ENCODE peak calls at places on chromosomes 1 and 21, in eight cellular contexts. V is lower lobe of right lung; I is CD8-positive, alpha-beta memory T cell; S is kidney epithelial cell; E is IMR-90; B is fibroblast of mammary gland; M is OCI-LY7; N is astrocyte of the spinal cord. X is an unnamed sample.

GRCh38 chr21:32920474-32920873 is 105.3 kb upstream of the OLIG2 start:
- DNase-seq in B (no peak), V (no peak), M (no peak), I (no peak), E (no peak), N (no peak), S (no peak), X (no peak)

GRCh38 chr21:17003221-17003620 is 509.6 kb upstream of the CXADR start:
- DNase-seq in N (peak), V (no peak), M (no peak), I (no peak), E (peak), S (peak), B (peak), X (peak)

GRCh38 chr1:156876281-156876680 is 15.6 kb downstream of the NTRK1 start:
- DNase-seq in I (no peak), B (no peak), E (no peak), M (no peak), V (no peak), N (no peak), S (no peak), X (no peak)

GRCh38 chr1:235954306-235955283 is 87.9 kb upstream of the LYST start:
- DNase-seq in M (peak), S (no peak), I (peak), E (peak), B (no peak), V (peak), N (no peak), X (peak)

GRCh38 chr1:50651476-50652263 is 228.4 kb upstream of the DMRTA2 start:
- DNase-seq in B (no peak), V (no peak), I (no peak), N (no peak), E (no peak), M (no peak), S (no peak), X (no peak)

GRCh38 chr1:235468009-235468408 is 36.2 kb downstream of the B3GALNT2 start:
- DNase-seq in B (peak), V (no peak), E (peak), M (no peak), I (no peak), S (no peak), N (peak), X (no peak)

GRCh38 chr1:41314781-41315481 is 46.3 kb upstream of the FOXO6 start:
- DNase-seq in E (peak), N (no peak), S (no peak), I (no peak), M (no peak), B (peak), V (no peak), X (no peak)

GRCh38 chr1:199307865-199308264 is 669.0 kb downstream of the PTPRC start:
- DNase-seq in S (no peak), B (no peak), E (no peak), V (no peak), M (no peak), I (no peak), N (no peak), X (no peak)

GRCh38 chr1:182616130-182617074 is 12.2 kb upstream of the RGS16 start:
- DNase-seq in E (peak), M (peak), S (no peak), B (peak), I (peak), N (peak), V (peak), X (peak)

GRCh38 chr1:67290236-67290635 is 17.4 kb upstream of the IL12RB2 start:
- DNase-seq in V (no peak), B (no peak), N (no peak), M (no peak), I (no peak), S (no peak), E (no peak), X (no peak)

GRCh38 chr1:86616871-86617270 is 70.0 kb downstream of the CLCA4 start:
- DNase-seq in B (no peak), S (no peak), M (peak), N (no peak), E (no peak), V (no peak), I (no peak), X (no peak)

GRCh38 chr1:85125891-85126290 is 74.9 kb downstream of the SYDE2 start:
- DNase-seq in B (no peak), E (no peak), I (no peak), N (no peak), V (no peak), M (no peak), S (no peak), X (no peak)

GRCh38 chr1:19812875-19813650 is 2.0 kb downstream of the RNF186 start:
- DNase-seq in S (no peak), M (no peak), B (no peak), I (no peak), E (no peak), V (no peak), N (no peak), X (no peak)

GRCh38 chr1:201990427-201990826 is 8.0 kb downstream of the RNPEP start:
- DNase-seq in N (no peak), S (no peak), E (no peak), I (no peak), V (no peak), M (no peak), B (no peak), X (no peak)

GRCh38 chr1:240854367-240854766 is 242.4 kb upstream of the GREM2 start:
- DNase-seq in E (peak), I (no peak), S (no peak), N (peak), B (peak), V (no peak), M (no peak), X (peak)

GRCh38 chr1:163071381-163072255 is 2.5 kb downstream of the RGS4 start:
- DNase-seq in S (peak), I (peak), M (peak), V (no peak), B (peak), N (peak), E (peak), X (peak)

GRCh38 chr1:36083635-36084501 is at the start of gene TEKT2:
- DNase-seq in E (no peak), M (no peak), N (peak), I (peak), B (peak), S (no peak), V (no peak), X (no peak)

GRCh38 chr1:219041141-219041540 is 132.5 kb upstream of the LYPLAL1 start:
- DNase-seq in B (peak), V (no peak), E (peak), N (peak), M (no peak), I (no peak), S (peak), X (peak)

GRCh38 chr1:111406325-111406768 is 21.2 kb downstream of the OVGP1 start:
- DNase-seq in I (peak), E (peak), S (no peak), M (peak), B (peak), N (no peak), V (no peak), X (peak)

GRCh38 chr1:204029016-204029415 is 43.9 kb upstream of the SOX13 start:
- DNase-seq in S (no peak), B (no peak), M (no peak), I (no peak), E (no peak), V (no peak), N (no peak), X (no peak)

GRCh38 chr1:2210084-2210653 is 15.6 kb upstream of the FAAP20 start:
- DNase-seq in M (no peak), N (no peak), S (no peak), E (no peak), V (no peak), I (no peak), B (no peak), X (no peak)

GRCh38 chr21:44436958-44437357 is 18.4 kb upstream of the LRRC3 start:
- DNase-seq in V (peak), E (no peak), N (no peak), M (no peak), I (no peak), B (no peak), S (no peak), X (no peak)

GRCh38 chr1:54390655-54391054 is 15.5 kb downstream of the SSBP3 start:
- DNase-seq in M (no peak), N (no peak), B (peak), I (no peak), V (no peak), E (no peak), S (no peak), X (no peak)

GRCh38 chr1:151157067-151157531 is 650 bp downstream of the TNFAIP8L2 start:
- DNase-seq in B (no peak), N (no peak), V (no peak), E (no peak), I (peak), M (peak), S (no peak), X (no peak)

GRCh38 chr1:14704846-14705245 is 106.4 kb downstream of the KAZN start:
- DNase-seq in S (no peak), B (no peak), N (no peak), M (no peak), I (no peak), V (no peak), E (no peak), X (no peak)

GRCh38 chr1:5843521-5844096 is 148.6 kb downstream of the NPHP4 start:
- DNase-seq in I (no peak), E (no peak), N (no peak), S (no peak), V (no peak), B (no peak), M (no peak), X (no peak)

GRCh38 chr1:180953791-180954721 is 41.4 kb downstream of the KIAA1614 start:
- DNase-seq in N (peak), V (peak), M (peak), E (peak), S (no peak), B (peak), I (peak), X (peak)

GRCh38 chr1:12038356-12039140 is 19.2 kb downstream of the MIIP start:
- DNase-seq in M (no peak), N (no peak), I (no peak), E (no peak), B (no peak), S (no peak), V (no peak), X (no peak)

GRCh38 chr1:70360321-70360720 is 5.8 kb upstream of the ANKRD13C start:
- DNase-seq in E (no peak), N (no peak), I (no peak), S (no peak), B (no peak), V (no peak), M (no peak), X (no peak)

GRCh38 chr1:236951672-236952071 is 52.6 kb downstream of the MT1HL1 start:
- DNase-seq in B (no peak), N (no peak), E (no peak), I (no peak), S (no peak), V (no peak), M (no peak), X (no peak)

GRCh38 chr1:9410737-9411297 is 118.1 kb downstream of the SPSB1 start:
- DNase-seq in V (no peak), B (peak), N (peak), I (no peak), E (peak), S (no peak), M (peak), X (peak)

GRCh38 chr1:14255711-14256110 is 342.8 kb upstream of the KAZN start:
- DNase-seq in S (no peak), B (peak), N (peak), E (no peak), M (no peak), I (no peak), V (no peak), X (peak)

GRCh38 chr1:112633628-112634027 is 14.0 kb downstream of the CAPZA1 start:
- DNase-seq in N (no peak), M (no peak), S (no peak), I (no peak), V (no peak), B (no peak), E (no peak), X (no peak)

GRCh38 chr1:165639821-165640623 is 9.0 kb downstream of the MGST3 start:
- DNase-seq in N (no peak), S (no peak), M (no peak), I (no peak), B (peak), E (peak), V (no peak), X (peak)

GRCh38 chr1:20476260-20477038 is 9.6 kb downstream of the CAMK2N1 start:
- DNase-seq in S (no peak), E (no peak), B (no peak), V (no peak), I (no peak), M (no peak), N (no peak), X (no peak)

GRCh38 chr21:33522950-33523349 is 19.0 kb downstream of the GART start:
- DNase-seq in E (no peak), I (no peak), N (no peak), B (no peak), M (no peak), V (no peak), S (no peak), X (no peak)

GRCh38 chr1:232127190-232127589 is 500.6 kb downstream of the DISC1 start:
- DNase-seq in S (peak), E (peak), V (no peak), I (no peak), M (no peak), N (peak), B (peak), X (peak)

DNA sequence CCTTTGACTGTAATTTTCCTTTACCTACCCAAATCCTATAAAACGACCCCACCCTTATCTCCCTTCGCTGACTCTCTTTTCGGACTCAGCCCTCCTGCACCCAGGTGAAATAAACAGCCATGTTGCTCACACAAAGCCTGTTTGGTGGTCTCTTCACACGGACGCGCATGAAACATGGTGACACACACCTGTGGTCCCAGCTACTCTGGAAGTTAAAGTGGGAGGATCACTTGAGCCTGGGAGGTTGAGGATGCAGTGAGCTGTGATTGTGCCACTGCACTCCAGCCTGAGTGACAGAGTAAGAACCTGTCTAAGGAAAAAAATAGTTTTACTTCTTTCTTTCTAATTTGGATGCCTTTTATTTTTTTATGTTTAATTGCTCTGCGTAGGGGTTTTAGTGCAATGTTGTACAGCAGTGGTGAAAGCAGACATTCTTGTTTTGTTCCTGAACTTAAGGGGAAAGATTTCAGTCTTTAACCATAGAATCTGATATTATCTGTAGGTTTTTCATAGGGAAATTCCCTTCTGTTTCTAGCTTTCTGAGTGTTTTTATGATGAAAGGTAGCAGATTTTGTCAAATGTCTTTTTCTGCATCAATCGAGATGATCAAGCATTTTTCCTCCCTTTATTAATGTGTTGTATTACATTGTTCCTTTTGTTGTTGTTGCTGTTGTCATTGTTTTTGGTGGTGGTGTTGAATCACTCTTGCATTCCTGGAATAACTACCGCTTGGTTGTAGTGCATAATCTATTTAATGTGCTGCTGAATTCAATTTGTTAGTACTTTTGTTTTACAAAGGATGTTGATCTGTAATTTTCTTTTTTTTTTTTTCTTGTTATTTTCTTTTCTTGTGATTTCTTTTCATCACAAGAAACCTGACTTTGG is 497.4 kb downstream of the DISC1 start:
- DNase-seq in B (peak), N (no peak), V (no peak), M (no peak), S (no peak), E (no peak), I (no peak), X (peak)
- H3K4me3 ChIP-seq in B (no peak), N (no peak), V (no peak), M (no peak), S (no peak), E (no peak), I (no peak), X (no peak)

DNA sequence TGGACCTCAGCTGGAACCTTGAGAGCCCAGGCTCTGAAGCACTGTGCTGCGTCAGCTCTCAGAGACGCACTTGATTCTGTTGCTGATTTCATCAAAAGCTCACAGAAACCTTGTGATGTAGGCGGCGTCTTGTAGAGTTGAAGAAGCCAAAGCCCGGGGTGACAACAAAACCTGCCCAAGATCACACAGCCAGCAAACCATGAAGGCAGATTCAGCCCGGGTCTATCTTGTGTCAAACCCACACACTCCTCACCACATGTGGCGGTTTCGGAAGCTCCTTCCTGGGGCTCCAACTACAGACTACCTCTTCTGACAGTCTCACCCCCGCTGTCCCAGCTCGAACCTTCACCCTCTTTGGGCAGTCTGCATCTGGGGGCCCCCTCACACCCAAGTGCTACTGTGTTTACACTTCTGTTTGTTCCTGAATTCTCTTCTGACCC is 50.4 kb downstream of the TENT5C start:
- DNase-seq in I (peak), B (no peak), M (peak), E (no peak), V (no peak), S (no peak), N (no peak), X (no peak)
- H3K4me3 ChIP-seq in I (peak), B (no peak), M (peak), E (no peak), V (no peak), S (no peak), N (no peak), X (no peak)

GRCh38 chr1:3744646-3745045 is 7.6 kb upstream of the CCDC27 start:
- DNase-seq in N (no peak), M (no peak), B (no peak), V (peak), S (no peak), I (no peak), E (no peak), X (no peak)
- H3K4me3 ChIP-seq in N (no peak), M (no peak), B (no peak), V (no peak), S (no peak), I (no peak), E (no peak), X (no peak)

DNA sequence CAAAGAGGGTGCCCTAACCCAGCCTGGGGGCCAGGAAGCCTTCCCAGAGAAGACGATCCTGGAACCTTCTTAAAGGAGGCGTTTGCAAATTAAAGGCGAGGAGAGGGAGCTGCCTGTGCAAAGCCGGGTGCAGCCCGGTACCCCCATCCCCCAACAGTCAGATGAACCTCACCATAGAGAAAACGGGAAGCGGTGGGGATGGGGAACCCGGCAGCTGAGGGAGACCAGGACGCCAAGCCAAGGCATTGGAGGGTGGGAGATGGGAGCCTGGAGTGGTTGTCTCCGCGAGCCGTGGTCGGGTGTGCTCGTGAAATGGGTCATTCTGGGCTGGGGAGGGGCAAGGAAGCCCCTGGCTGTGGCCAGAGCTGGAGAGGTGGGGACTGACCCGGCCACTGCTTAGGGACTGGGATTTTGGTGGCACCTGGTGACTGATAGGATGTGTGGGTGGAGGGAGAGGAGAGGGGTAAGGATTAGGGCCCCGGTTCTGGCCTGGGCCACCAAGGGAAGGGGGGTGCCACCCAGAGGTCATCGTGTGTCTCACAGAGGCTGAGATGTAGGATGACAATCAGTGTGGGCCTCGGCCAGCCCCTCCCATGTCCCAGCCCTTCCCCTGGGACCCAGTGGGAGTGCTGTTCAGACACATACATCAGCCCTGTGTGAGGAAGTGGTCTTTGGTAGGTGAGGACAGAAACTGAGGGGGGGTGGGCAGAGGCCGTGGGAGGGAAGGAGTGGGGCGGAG is 662 bp upstream of the PADI2 start:
- DNase-seq in N (no peak), S (no peak), I (no peak), B (no peak), M (peak), V (peak), E (no peak), X (no peak)
- H3K4me3 ChIP-seq in N (peak), S (no peak), I (no peak), B (no peak), M (peak), V (peak), E (no peak), X (peak)

GRCh38 chr1:205569411-205570172 is 62.2 kb downstream of the ELK4 start:
- DNase-seq in I (no peak), B (no peak), V (no peak), E (no peak), M (no peak), S (no peak), N (no peak), X (no peak)

GRCh38 chr1:205570796-205571537 is 60.8 kb downstream of the ELK4 start:
- DNase-seq in N (no peak), S (no peak), M (no peak), B (peak), E (no peak), I (no peak), V (no peak), X (no peak)

GRCh38 chr1:205568469-205569361 is 63.1 kb downstream of the ELK4 start:
- DNase-seq in M (no peak), S (no peak), E (no peak), I (no peak), V (no peak), B (no peak), N (no peak), X (no peak)

GRCh38 chr1:205571747-205572146 is 60.1 kb downstream of the ELK4 start:
- DNase-seq in M (no peak), I (no peak), S (no peak), E (no peak), V (no peak), B (no peak), N (no peak), X (no peak)

GRCh38 chr1:205570173-205570501 is 61.7 kb downstream of the ELK4 start:
- DNase-seq in S (no peak), M (no peak), E (no peak), V (no peak), N (no peak), I (no peak), B (no peak), X (no peak)
- H3K4me3 ChIP-seq in S (no peak), M (no peak), E (no peak), V (peak), N (no peak), I (no peak), B (no peak), X (no peak)

DNA sequence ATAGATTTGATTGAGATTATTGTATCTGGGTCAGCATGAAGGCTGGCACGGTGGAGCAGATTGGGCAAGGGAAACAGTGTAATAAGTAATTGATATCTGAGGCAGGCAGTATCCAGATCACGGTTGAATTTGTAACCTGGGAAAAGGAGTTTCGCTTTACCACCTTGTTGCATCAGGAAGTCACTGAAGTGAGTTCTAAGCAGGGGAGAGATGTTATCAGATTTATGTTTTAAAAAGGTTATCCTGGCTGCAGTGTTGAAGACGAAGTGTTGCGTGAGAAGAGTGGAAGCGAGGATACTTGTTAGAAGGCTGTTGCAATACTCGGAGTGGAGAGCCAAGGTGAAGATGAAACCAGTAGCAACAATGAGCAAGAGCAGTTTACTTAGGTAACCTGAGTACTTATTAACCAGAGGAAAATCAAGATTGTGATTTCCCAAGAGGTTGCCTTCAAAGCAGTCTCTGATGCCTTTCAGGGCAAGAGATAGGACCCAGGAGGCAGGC is 77.8 kb downstream of the LHX9 start:
- DNase-seq in E (peak), I (no peak), M (no peak), V (no peak), N (no peak), B (no peak), S (peak), X (no peak)
- H3K4me3 ChIP-seq in E (no peak), I (no peak), M (no peak), V (no peak), N (no peak), B (no peak), S (no peak), X (no peak)